ENCODE peak calls at places on chromosomes 3 and 15, in four cellular contexts. F, P, B and H are unnamed samples.

GRCh38 chr15:74200394-74200793 is 2.2 kb downstream of the STRA6 start:
- DNase-seq in F (no peak), P (peak), B (no peak), H (peak)

GRCh38 chr15:25766421-25766820 is 96.7 kb downstream of the ATP10A start:
- DNase-seq in B (no peak), F (no peak), P (no peak), H (no peak)

GRCh38 chr3:75886971-75887526 is 101.7 kb upstream of the ZNF717 start:
- DNase-seq in F (no peak), P (no peak), B (no peak), H (no peak)

GRCh38 chr3:171677706-171678105 is 132.6 kb downstream of the PLD1 start:
- DNase-seq in B (no peak), P (no peak), F (no peak), H (no peak)

GRCh38 chr15:98705070-98705469 is 56.7 kb downstream of the IGF1R start:
- DNase-seq in B (no peak), P (no peak), F (no peak), H (no peak)

GRCh38 chr3:113353678-113354077 is 87.6 kb downstream of the CFAP44 start:
- DNase-seq in B (no peak), F (no peak), P (no peak), H (no peak)

GRCh38 chr15:35583863-35584528 is 38.0 kb upstream of the DPH6 start:
- DNase-seq in P (no peak), F (no peak), B (no peak), H (no peak)

GRCh38 chr15:49085696-49086459 is 39.6 kb upstream of the SECISBP2L start:
- DNase-seq in F (no peak), B (no peak), P (no peak), H (no peak)

GRCh38 chr3:87997298-87997697 is 61.5 kb downstream of the CGGBP1 start:
- DNase-seq in P (no peak), B (no peak), F (no peak), H (no peak)

GRCh38 chr15:86362556-86362955 is 282.9 kb downstream of the AGBL1 start:
- DNase-seq in P (no peak), F (no peak), B (no peak), H (no peak)

GRCh38 chr15:71786673-71787072 is 23.7 kb upstream of the NR2E3 start:
- DNase-seq in F (no peak), B (no peak), P (no peak), H (no peak)

GRCh38 chr15:46039703-46040102 is 404.9 kb downstream of the SQOR start:
- DNase-seq in F (no peak), B (no peak), P (no peak), H (no peak)

GRCh38 chr15:50234764-50235163 is 30.8 kb downstream of the HDC start:
- DNase-seq in F (no peak), B (no peak), P (no peak), H (no peak)

GRCh38 chr3:60870396-60870795 is 380.9 kb downstream of the FHIT start:
- DNase-seq in P (no peak), F (no peak), B (no peak), H (no peak)

GRCh38 chr15:39300451-39301153 is 280.3 kb upstream of the THBS1 start:
- DNase-seq in F (no peak), B (no peak), P (peak), H (peak)

GRCh38 chr15:75070674-75071073 is 47.3 kb downstream of the PPCDC start:
- DNase-seq in P (no peak), B (no peak), F (no peak), H (no peak)

GRCh38 chr3:124119056-124119721 is 127.3 kb upstream of the ROPN1 start:
- DNase-seq in F (no peak), B (no peak), P (no peak), H (no peak)

GRCh38 chr3:165195226-165195625 is 958 bp downstream of the SLITRK3 start:
- DNase-seq in F (no peak), B (no peak), P (no peak), H (no peak)

GRCh38 chr3:23002846-23003800 is 200.0 kb upstream of the UBE2E2 start:
- DNase-seq in F (no peak), P (no peak), B (no peak), H (no peak)

GRCh38 chr3:57652203-57652602 is 40.7 kb downstream of the DENND6A start:
- DNase-seq in P (no peak), B (no peak), F (no peak), H (no peak)

GRCh38 chr15:98580577-98580976 is 67.8 kb upstream of the IGF1R start:
- DNase-seq in B (no peak), P (no peak), F (no peak), H (no peak)

GRCh38 chr3:128052831-128053419 is 688 bp downstream of the SEC61A1 start:
- DNase-seq in B (no peak), F (no peak), P (no peak), H (no peak)

GRCh38 chr15:25712961-25713355 is 150.2 kb downstream of the ATP10A start:
- DNase-seq in P (no peak), B (no peak), F (no peak), H (no peak)

GRCh38 chr15:70722266-70723123 is 40.9 kb downstream of the UACA start:
- DNase-seq in P (peak), B (no peak), F (no peak), H (no peak)

GRCh38 chr3:18153571-18154173 is 271.5 kb downstream of the SATB1 start:
- DNase-seq in B (peak), P (peak), F (no peak), H (peak)

GRCh38 chr15:100234158-100235029 is 107.4 kb downstream of the ADAMTS17 start:
- DNase-seq in F (no peak), P (no peak), B (no peak), H (peak)

GRCh38 chr3:150545419-150546225 is 674 bp downstream of the SERP1 start:
- DNase-seq in B (no peak), F (peak), P (no peak), H (no peak)

GRCh38 chr3:5692446-5692845 is 504.9 kb downstream of the EDEM1 start:
- DNase-seq in F (no peak), B (no peak), P (no peak), H (no peak)

GRCh38 chr15:99324082-99324620 is 72.9 kb downstream of the LRRC28 start:
- DNase-seq in P (peak), F (no peak), B (peak), H (peak)

GRCh38 chr3:65714138-65714537 is 324.6 kb downstream of the MAGI1 start:
- DNase-seq in F (no peak), B (no peak), P (no peak), H (no peak)

GRCh38 chr3:64300790-64301423 is 75.6 kb upstream of the PRICKLE2 start:
- DNase-seq in F (no peak), B (no peak), P (no peak), H (peak)

GRCh38 chr3:46931631-46932441 is 44.7 kb downstream of the CCDC12 start:
- DNase-seq in B (no peak), P (no peak), F (no peak), H (no peak)

GRCh38 chr3:99938270-99938955 is 120.8 kb downstream of the CMSS1 start:
- DNase-seq in P (no peak), F (no peak), B (no peak), H (no peak)

GRCh38 chr3:119294889-119295769 is 946 bp downstream of the ARHGAP31 start:
- DNase-seq in F (no peak), P (peak), B (no peak), H (no peak)

GRCh38 chr3:129122697-129123055 is 1.1 kb upstream of the RAB43 start:
- DNase-seq in B (no peak), P (no peak), F (no peak), H (no peak)

GRCh38 chr15:90598053-90598577 is 68.4 kb downstream of the CRTC3 start:
- DNase-seq in F (peak), P (no peak), B (no peak), H (no peak)

DNA sequence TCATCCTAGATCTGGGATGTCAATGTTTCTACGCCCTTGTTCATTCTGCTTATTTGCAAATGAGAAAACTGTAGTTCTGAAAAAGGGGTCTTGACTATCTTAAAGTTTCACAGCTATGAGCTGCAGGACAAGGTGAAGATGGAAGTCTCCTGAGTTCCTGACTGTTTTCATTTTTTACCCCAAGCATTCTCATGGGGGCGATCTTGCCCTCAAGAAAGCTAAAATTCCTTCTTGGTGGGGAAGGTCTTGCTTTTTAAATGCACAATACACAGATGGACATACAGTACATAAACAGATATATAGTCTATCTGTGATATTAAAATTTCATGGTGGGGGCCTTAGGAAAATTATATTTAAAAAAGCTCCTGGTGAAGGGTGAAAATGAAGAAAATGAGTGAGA is 32.4 kb downstream of the MASP1 start:
- DNase-seq in B (no peak), P (no peak), F (no peak), H (no peak)
- TF ChIP-seq CTCF in B (no peak), P (no peak), F (no peak), H (no peak)

DNA sequence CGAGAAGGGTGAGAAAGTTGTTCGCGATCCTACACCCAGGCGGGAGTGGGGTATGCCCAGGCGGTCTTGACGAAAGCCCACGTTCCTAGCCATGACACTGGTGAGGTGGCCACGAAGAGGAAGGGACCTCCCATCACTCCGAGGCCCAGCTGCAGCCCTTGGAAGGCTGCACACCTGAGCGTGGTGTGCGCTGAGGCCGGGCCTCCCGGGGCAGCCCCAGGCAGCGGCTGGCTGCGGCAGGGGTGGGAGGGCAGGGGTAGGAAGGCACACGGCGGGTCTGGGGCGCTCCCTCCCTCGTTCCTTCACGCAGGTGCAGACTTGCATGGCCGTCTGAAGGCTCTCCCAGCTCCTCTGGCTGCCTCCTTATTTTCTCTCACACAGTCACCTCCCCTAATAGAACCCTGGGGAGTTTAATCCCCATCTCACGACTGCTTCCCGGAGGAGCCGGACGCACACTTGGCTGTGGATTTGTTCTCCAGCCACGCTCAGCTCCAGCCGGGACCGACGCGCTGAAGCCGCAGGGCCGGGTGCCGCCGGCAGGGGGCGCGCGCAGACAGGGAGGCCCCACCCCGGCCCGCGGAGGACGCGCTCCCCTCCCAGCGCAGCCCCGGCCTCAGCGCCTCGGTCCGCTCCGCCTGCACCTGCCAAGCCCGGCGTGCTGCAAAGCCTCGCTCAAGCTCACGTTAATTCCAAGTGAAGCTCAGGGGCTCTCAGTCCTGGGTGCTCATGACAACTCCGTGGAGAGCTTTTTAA is 37.8 kb upstream of the MUC4 start:
- DNase-seq in F (no peak), P (peak), B (no peak), H (no peak)
- TF ChIP-seq CTCF in F (no peak), P (peak), B (no peak), H (no peak)

GRCh38 chr3:152853196-152853595 is 18.3 kb downstream of the P2RY1 start:
- DNase-seq in F (no peak), P (no peak), B (no peak), H (no peak)
- TF ChIP-seq CTCF in F (no peak), P (no peak), B (no peak), H (no peak)

DNA sequence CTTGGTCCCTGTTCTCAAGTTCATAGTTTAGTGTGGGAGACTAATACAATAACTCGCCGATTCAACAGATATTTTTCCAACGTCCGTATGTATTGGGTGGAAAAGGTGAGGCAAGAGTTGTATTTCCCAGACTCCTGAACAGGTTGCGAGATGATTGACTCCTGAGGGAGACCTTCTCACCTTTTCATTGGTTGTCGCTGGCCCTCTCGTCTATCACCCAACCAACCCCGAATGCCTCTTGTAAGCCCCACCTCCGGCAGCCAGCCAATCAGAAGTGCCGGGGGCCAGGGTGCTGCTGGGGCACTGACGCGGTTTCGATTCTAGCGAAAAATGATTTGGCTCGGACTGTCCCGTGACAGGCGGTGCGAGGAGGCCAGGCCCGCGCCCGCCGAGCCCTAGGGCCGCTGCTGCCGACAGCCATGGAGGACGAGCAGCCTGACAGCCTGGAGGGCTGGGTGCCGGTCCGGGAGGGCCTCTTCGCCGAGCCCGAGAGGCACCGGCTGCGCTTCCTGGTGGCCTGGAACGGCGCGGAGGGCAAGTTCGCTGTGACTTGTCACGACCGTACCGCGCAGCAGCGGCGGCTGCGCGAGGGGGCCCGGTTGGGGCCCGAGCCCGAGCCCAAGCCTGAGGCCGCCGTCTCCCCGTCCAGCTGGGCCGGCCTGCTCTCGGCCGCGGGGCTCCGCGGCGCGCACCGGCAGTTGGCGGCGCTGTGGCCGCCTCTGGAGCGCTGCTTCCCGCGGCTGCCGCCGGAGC is at the start of gene WHAMM:
- DNase-seq in B (peak), F (peak), P (peak), H (peak)
- TF ChIP-seq CTCF in B (no peak), F (no peak), P (peak), H (no peak)

GRCh38 chr3:173988912-173989311 is 591.4 kb downstream of the NLGN1 start:
- DNase-seq in P (no peak), B (no peak), F (no peak), H (no peak)

GRCh38 chr3:173993299-173993698 is 595.8 kb downstream of the NLGN1 start:
- DNase-seq in P (peak), F (no peak), B (peak), H (peak)
- TF ChIP-seq CTCF in P (peak), F (no peak), B (peak), H (peak)

DNA sequence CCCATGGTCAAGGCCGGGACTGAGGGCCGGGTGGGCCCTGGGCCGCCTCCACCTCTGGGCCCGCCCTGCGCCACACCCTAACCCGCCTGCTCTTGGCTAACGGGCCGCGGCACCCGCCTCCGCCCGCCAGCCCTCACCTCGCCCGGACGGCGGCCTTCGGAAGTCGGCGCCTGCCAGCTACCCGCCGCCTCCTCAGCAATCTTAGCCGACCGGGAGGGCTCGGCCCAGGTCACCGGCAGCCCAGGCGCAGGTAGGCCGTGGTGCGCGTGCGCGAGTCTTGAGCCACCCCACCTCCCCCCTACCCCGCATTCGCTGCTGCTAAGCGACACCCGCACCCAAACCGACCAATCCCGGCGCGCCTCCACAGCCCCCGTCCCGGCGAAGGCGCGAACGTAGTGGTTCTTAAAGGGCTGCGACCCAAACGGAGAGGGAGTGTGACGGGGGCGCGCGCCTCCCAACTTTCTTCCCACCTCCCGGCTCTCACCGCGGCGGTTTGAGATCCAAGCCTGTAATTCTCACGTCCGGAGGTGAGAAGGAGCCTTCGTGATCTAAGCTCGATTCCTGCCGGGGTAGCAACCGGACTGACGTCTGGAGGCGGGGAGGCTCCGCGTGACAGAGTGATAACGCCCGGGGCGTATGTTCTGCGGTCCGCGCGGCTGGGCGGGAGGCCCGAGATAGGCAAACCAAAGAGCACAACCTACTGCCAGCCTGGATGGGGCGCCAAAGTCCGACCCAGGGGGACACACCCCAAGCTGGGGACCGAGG is at the start of gene SEC22C:
- DNase-seq in P (peak), F (peak), B (peak), H (peak)
- TF ChIP-seq CTCF in P (no peak), F (no peak), B (peak), H (no peak)

DNA sequence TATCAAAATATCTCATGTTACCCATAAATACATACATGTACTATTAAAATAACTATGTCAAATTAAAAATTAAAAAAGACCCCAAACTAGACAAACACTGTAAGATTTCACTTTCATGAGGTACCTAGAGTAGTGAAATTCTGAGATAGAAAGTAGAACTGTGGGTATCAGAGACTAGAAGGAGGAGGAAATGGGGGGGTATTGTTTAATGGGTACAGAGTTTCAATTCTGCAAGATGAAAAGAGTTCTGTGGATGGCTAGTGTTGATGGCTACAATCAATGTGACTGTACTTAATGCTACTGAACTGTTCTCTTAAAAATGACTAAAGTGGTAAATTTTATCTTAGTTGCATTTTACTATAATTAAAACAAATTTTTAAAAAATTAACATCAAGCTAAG is 36.6 kb downstream of the RFX7 start:
- DNase-seq in B (no peak), F (no peak), P (no peak), H (no peak)
- TF ChIP-seq CTCF in B (no peak), F (no peak), P (no peak), H (no peak)

GRCh38 chr3:157079677-157080369 is 80.1 kb downstream of the CCNL1 start:
- DNase-seq in P (no peak), B (no peak), F (no peak), H (no peak)

GRCh38 chr3:157074490-157074889 is 85.5 kb downstream of the CCNL1 start:
- DNase-seq in P (no peak), F (no peak), B (no peak), H (no peak)

GRCh38 chr3:157075693-157076420 is 84.1 kb downstream of the CCNL1 start:
- DNase-seq in B (no peak), P (no peak), F (no peak), H (no peak)

GRCh38 chr3:157078131-157078835 is 81.7 kb downstream of the CCNL1 start:
- DNase-seq in P (no peak), F (no peak), B (no peak), H (no peak)

DNA sequence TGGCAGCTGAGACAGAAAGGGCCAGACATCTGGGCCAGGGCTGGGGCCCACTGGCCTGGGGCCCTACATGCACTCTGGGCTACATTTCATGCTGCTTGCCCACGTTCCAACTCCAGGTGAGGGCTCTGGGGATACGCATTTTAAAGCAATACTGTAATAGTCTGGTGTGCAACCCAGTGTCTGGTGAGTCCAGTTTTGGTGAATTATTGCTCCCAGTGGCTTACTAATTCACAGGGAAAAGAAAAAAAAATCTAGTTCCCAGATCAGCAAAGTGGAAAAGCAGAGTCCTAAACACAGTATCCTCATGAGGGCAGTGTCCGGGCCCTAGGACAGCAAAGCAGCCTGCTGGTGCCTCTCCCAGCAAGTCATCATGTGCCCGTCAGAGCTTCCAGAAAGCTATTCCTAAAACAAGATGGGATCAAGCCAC is 82.4 kb downstream of the CCNL1 start:
- DNase-seq in F (no peak), B (no peak), P (no peak), H (no peak)
- TF ChIP-seq CTCF in F (no peak), B (peak), P (no peak), H (peak)

GRCh38 chr15:41633609-41634008 is 26.6 kb upstream of the MGA start:
- DNase-seq in P (no peak), B (no peak), F (no peak), H (no peak)
- TF ChIP-seq CTCF in P (no peak), B (no peak), F (no peak), H (no peak)

GRCh38 chr3:58743296-58743695 is 76.7 kb upstream of the FAM3D start:
- DNase-seq in B (no peak), P (no peak), F (no peak), H (no peak)
- TF ChIP-seq CTCF in B (no peak), P (no peak), F (no peak), H (no peak)